ENCODE peak calls at places on chromosomes 11 and 22, in six cellular contexts. Z, X, F, H, S and Y are unnamed samples.

GRCh38 chr22:24506802-24507438 is 11.8 kb downstream of the UPB1 start:
- DNase-seq in H (no peak), Z (no peak), F (no peak), X (no peak), S (no peak), Y (peak; percentile 49)

GRCh38 chr11:71948314-71949027 is 19.6 kb downstream of the RNF121 start:
- DNase-seq in H (no peak), F (no peak), S (peak; percentile 62), Z (peak; percentile 33), X (no peak), Y (no peak)

GRCh38 chr11:8959546-8960166 is 4.6 kb downstream of the TMEM9B start:
- DNase-seq in S (peak; percentile 33), H (no peak), Z (peak; percentile 58), X (no peak), F (peak; percentile 71), Y (peak; percentile 46)

GRCh38 chr11:115613986-115614625 is 109.9 kb upstream of the CADM1 start:
- DNase-seq in F (no peak), X (no peak), S (no peak), H (no peak), Z (no peak), Y (no peak)

GRCh38 chr11:94577841-94578240 is 10.7 kb downstream of the PIWIL4 start:
- DNase-seq in H (no peak), F (no peak), X (no peak), S (no peak), Z (no peak), Y (no peak)

GRCh38 chr11:8331767-8332166 is 68.1 kb upstream of the LMO1 start:
- DNase-seq in F (no peak), H (no peak), S (no peak), X (no peak), Z (no peak), Y (no peak)

GRCh38 chr11:87007938-87008337 is 29.8 kb upstream of the TMEM135 start:
- DNase-seq in H (no peak), S (no peak), X (no peak), F (no peak), Z (no peak), Y (no peak)

GRCh38 chr11:36010010-36010740 is 66.3 kb downstream of the LDLRAD3 start:
- DNase-seq in F (no peak), Z (no peak), H (no peak), S (no peak), X (no peak), Y (no peak)

GRCh38 chr11:79762271-79762935 is 321.6 kb upstream of the TENM4 start:
- DNase-seq in X (no peak), F (peak; percentile 52), Z (no peak), S (no peak), H (no peak), Y (no peak)
- TF ChIP-seq CTCF in X (no peak), F (no peak), Z (no peak), S (no peak), H (peak; percentile 10), Y (no peak)

GRCh38 chr22:39318507-39319283 is 728 bp downstream of the RPL3 start:
- DNase-seq in S (no peak), X (no peak), F (peak; percentile 56), H (no peak), Z (no peak), Y (no peak)
- H3K27ac ChIP-seq in S (peak overlapping the region; percentile 100), X (peak overlapping the region; percentile 96), F (peak overlapping the region; percentile 96), H (peak overlapping the region; percentile 93), Z (peak overlapping the region; percentile 99), Y (peak overlapping the region; percentile 92)

DNA sequence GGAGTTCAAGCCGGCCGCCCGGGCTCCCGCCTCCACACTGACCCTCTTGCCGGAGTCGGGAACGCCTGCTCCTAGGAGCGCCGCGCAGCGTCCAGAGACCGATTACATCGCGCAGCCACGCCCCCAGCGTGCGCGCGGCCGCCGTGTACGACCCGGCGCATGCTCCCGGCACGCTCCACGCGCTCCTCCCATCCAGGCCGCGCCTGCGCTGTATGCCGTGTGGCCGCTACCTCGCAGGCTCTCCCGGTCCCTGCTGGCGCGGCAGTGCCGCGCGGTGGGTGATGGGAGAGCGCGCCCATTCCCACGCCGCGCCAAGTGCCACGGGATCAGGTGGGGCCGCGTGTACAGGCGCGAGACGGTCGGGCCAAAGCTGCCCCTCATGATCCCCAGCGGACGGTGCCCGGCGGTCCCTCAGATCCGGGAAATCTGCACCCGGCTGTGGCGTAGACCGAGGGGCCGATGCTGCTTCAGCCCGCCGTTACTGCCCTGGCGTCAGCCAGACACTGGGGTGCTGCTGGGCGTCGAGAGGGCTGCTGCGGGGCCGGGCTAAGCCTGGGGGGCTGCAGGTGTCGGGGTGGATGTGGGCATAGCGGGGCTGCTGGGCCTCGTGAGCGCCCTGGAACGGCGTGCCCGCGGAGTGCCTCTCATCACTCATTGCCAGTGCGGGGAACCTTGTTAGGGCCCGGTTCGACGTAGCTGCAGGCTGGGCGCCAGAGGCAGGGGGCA is at the start of the genes GNB1L and RTL10:
- DNase-seq in X (peak; percentile 96), S (peak; percentile 98), H (peak; percentile 97), F (peak; percentile 99), Z (peak; percentile 97), Y (peak; percentile 96)
- TF ChIP-seq CTCF in X (no peak), S (no peak), H (peak; percentile 14), F (peak; percentile 14), Z (no peak), Y (no peak)

GRCh38 chr11:64314146-64314804 is 3.1 kb downstream of the TRMT112 start:
- DNase-seq in F (no peak), X (no peak), H (no peak), S (no peak), Z (no peak), Y (no peak)

GRCh38 chr11:64314805-64315561 is 2.4 kb downstream of the TRMT112 start:
- DNase-seq in H (no peak), S (peak; percentile 23), Z (no peak), F (no peak), X (no peak), Y (no peak)

GRCh38 chr11:64317325-64317960 is at the start of gene TRMT112:
- DNase-seq in X (peak; percentile 99), Z (peak; percentile 98), F (peak; percentile 99), S (peak; percentile 97), H (peak; percentile 94), Y (peak; percentile 98)

GRCh38 chr11:64312947-64313346 is 4.4 kb downstream of the TRMT112 start:
- DNase-seq in X (no peak), S (peak; percentile 19), F (no peak), Z (no peak), H (no peak), Y (no peak)

GRCh38 chr11:64313491-64314145 is 3.7 kb downstream of the TRMT112 start:
- DNase-seq in F (no peak), H (peak; percentile 75), X (no peak), S (peak; percentile 29), Z (no peak), Y (no peak)
- H3K27ac ChIP-seq in F (no peak overlapping the region), H (peak overlapping the region; percentile 74), X (peak overlapping the region; percentile 50), S (no peak overlapping the region), Z (peak overlapping the region; percentile 12), Y (no peak overlapping the region)

DNA sequence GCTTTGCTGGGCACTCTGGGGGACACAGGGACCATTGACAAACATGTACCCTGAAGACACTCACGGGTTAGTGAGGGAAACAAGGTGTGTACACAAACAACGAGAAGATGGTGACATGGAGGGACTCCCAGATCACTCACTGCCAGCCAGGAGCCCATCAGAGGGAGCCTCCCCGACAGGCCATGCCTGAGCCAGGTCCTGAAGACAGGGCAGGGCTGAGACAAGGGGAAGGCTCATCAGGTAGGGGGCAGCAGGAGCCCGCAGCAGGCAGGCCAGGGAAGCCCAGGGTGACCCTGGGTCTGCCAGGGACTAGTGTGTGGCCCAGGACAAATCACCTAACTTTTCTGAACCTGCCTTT is 127.9 kb downstream of the BUD13 start:
- DNase-seq in X (peak; percentile 90), S (no peak), H (no peak), Z (peak; percentile 2), F (no peak), Y (no peak)
- TF ChIP-seq CTCF in X (no peak), S (no peak), H (no peak), Z (no peak), F (no peak), Y (no peak)

GRCh38 chr22:20563464-20563906 is 56.1 kb downstream of the MED15 start:
- DNase-seq in S (no peak), F (no peak), Z (no peak), H (no peak), X (no peak), Y (no peak)
- H3K27ac ChIP-seq in S (no peak overlapping the region), F (no peak overlapping the region), Z (no peak overlapping the region), H (no peak overlapping the region), X (no peak overlapping the region), Y (no peak overlapping the region)